ENCODE peak calls at places on chromosomes 11 and 22, in four cellular contexts. H is ovary, D is hepatocyte, A is lung. O is an unnamed sample. For H3K9me3, the result is how much of the 10 kb centered on the place peaks cover.

GRCh38 chr11:114039551-114039950 is 20.0 kb upstream of the ZBTB16 start:
- DNase-seq in A (no peak), D (no peak), H (no peak), O (no peak)

GRCh38 chr11:118610220-118610772 is 2.9 kb downstream of the PHLDB1 start:
- DNase-seq in H (peak), A (no peak), D (no peak), O (no peak)

GRCh38 chr11:6403539-6403938 is 13.3 kb downstream of the SMPD1 start:
- DNase-seq in H (no peak), D (no peak), A (no peak), O (no peak)

GRCh38 chr11:114181195-114181594 is 115.0 kb upstream of the NNMT start:
- DNase-seq in D (no peak), A (no peak), H (peak), O (no peak)

GRCh38 chr11:69380921-69381581 is 87.1 kb downstream of the MYEOV start:
- DNase-seq in H (peak), A (no peak), D (no peak), O (peak)

GRCh38 chr11:24375351-24375750 is 121.5 kb upstream of the LUZP2 start:
- DNase-seq in H (no peak), A (no peak), D (no peak), O (no peak)

GRCh38 chr11:11844272-11844671 is 2.5 kb downstream of the USP47 start:
- DNase-seq in H (no peak), A (no peak), D (no peak), O (no peak)

GRCh38 chr11:46736146-46736545 is 17.1 kb downstream of the F2 start:
- DNase-seq in A (no peak), H (no peak), D (no peak), O (no peak)

GRCh38 chr11:45511566-45511965 is 153.9 kb downstream of the CHST1 start:
- DNase-seq in D (no peak), H (no peak), A (no peak), O (no peak)

GRCh38 chr11:4181780-4182721 is 87.5 kb downstream of the RRM1 start:
- DNase-seq in H (peak), A (peak), D (peak), O (peak)

DNA sequence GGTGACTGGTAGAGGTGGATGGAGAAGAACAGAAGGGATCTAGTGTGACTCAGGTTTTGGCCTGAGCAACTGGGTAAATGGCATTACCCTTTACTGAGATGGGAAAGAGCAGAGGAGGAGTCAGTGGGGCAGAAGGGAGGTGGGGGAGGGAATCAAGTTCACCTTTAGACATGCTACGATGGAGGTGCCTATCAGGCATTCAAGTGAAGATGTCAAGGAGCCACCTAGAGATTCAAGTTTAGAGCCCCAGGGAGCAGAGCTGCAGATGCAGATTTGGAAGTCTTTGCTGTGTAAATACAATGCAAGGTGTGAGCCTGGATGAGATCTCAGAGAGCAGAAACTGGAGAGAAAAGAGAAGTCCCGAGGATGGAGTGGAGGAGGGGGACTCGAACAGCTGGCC is 979 bp upstream of the MOGAT2 start:
- DNase-seq in H (no peak), A (no peak), D (no peak), O (no peak)
- H3K9me3 ChIP-seq in H (under half), A (under half), D (under half), O (under half)

DNA sequence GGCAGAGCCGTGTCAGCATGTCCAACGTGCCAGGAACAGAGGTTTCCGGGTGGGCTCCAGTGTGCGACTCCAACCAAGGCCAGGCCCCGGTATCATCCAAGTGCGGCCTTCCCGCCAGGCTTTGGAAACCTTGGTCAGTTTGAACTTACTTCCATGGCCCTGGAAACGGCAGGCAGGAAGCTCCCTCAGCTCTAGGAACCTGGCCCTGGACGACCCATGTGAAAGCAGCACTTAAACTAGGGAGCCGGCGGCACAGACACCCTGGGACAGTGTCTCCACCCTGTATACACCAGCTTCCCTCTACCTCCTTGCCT is 65.2 kb downstream of the MYH9 start:
- DNase-seq in D (no peak), H (no peak), A (no peak), O (no peak)
- H3K27ac ChIP-seq in D (no peak), H (peak), A (peak), O (peak)

DNA sequence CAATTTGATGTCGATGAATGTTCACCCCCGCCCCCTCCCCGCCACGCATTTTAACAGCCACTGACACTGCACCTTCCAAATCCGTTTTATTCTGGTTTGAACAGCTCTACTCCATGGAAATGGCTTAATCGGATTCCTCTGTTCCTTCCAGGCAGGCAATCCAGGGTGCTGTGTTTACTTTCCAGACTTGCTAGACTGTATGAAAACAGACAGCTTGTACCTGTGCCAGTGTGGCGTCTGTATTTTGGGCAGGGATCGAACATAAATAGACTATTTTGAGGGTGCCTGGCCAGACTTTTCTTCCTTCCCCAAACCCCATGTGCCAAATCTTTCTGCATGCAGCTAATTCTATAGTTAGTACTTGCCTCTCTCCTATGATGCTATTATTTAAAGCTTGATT is 815.0 kb downstream of the BRD1 start:
- DNase-seq in A (no peak), D (no peak), H (no peak), O (no peak)
- H3K9me3 ChIP-seq in A (under half), D (under half), H (under half), O (under half)

DNA sequence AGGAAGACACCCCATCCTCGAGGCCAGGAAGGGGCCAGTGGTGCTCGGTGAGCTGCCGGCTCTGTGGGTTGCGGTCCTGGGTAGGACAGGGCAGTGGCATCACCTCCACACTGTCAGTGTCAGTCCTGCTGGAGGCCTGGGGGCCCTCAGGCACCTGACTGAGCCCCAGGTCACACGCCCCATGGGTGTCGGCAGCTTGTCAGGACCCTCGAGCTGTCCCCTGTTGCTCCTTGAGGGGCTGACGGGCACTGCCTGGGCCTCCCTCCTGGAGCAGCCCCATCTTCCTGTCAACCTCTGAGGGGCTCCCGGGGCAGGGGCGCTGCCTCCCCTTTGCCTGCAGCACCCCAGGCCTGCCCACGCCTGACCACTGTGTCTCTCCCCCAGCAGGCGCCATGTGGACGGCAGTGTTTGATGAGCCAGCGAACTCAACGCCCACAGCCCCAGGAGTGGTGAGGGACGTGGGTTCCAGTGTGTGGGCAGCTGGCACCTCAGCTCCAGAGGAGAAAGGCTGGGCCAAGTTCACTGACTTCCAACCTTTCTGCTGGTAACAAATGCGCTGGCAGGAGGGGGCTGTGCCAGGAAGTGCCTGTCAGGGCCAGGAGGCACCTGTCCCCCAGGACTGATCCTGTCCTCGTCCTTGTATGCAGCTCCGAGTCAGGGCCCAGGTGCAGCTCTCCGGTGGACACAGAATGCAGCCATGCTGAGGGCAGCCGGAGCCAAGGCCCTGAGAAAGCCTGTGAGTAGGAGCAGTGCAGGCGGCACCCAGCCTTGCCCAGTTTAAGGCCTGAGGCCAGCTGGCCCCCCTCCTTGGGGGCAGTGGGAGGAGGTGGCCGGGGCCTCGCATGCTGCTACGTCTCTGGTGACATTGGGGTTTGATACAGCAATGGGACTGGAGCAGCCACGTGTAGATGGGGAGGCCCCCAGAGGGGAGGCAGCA is 35.3 kb downstream of the SBF1 start:
- DNase-seq in H (no peak), D (no peak), A (no peak), O (peak)
- H3K27ac ChIP-seq in H (no peak), D (no peak), A (no peak), O (no peak)

GRCh38 chr22:16961477-16962186 is 46.4 kb downstream of the GAB4 start:
- DNase-seq in D (no peak), H (no peak), A (peak), O (no peak)

GRCh38 chr22:16960884-16961249 is 47.2 kb downstream of the GAB4 start:
- DNase-seq in A (peak), D (no peak), H (no peak), O (no peak)

GRCh38 chr22:16964366-16964765 is 43.7 kb downstream of the GAB4 start:
- DNase-seq in D (no peak), A (peak), H (no peak), O (no peak)

GRCh38 chr22:16963189-16963945 is 44.7 kb downstream of the GAB4 start:
- DNase-seq in H (no peak), D (no peak), A (peak), O (no peak)

DNA sequence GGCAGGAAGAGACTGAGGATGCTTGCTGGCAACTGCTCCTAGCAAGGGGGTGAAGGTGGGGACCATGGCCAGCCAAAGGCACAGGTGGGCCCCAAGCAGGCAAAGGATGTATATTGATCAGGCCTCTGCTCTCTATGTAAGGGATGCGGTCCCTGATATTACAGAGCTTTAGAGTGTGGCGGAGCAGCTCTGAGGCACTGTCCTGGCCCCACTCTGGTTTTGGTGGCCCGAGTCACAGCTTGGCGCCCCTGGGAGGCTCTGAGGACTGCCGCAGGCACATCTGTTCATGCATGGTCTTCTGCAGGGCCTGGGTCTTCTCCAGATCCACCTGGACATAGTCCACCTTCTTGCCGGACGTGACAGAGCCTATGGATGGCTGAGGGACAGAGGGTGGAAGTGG is 45.5 kb downstream of the GAB4 start:
- DNase-seq in D (no peak), H (no peak), A (peak), O (no peak)
- H3K9me3 ChIP-seq in D (under half), H (under half), A (under half), O (under half)

GRCh38 chr11:10600570-10601248 is 32.2 kb upstream of the LYVE1 start:
- DNase-seq in H (no peak), D (no peak), A (peak), O (no peak)
- H3K27ac ChIP-seq in H (no peak), D (peak), A (no peak), O (no peak)

GRCh38 chr22:50627452-50627913 is 469 bp downstream of the ARSA start:
- DNase-seq in A (no peak), H (no peak), D (no peak), O (peak)
- H3K9me3 ChIP-seq in A (under half), H (under half), D (under half), O (under half)

DNA sequence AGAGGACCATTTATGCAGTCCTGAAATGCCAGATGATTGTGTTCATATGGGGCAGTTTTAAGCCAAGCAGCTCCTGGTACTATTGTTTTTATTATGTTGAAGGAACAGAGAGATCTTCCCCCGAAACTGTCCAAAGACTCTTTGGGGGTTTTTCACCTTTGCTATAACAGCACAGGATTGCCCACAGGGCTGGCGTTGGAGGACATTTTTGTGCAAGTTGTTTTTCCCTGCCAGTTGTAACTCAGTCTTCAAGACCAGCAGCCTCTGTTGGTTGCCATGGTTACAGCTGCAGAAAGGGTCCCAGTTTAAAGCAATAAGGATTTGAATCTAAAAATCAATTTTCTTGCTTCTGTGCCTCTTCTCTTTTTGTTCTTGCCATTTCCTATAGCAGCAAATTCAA is 45.4 kb upstream of the YWHAH start:
- DNase-seq in D (no peak), A (no peak), H (no peak), O (no peak)
- H3K27ac ChIP-seq in D (peak), A (no peak), H (no peak), O (no peak)

GRCh38 chr22:49380828-49381114 is 446.9 kb downstream of the BRD1 start:
- DNase-seq in A (no peak), D (no peak), H (no peak), O (no peak)

GRCh38 chr22:49377306-49377705 is 450.4 kb downstream of the BRD1 start:
- DNase-seq in D (no peak), H (no peak), A (peak), O (no peak)

GRCh38 chr22:49382451-49382735 is 445.3 kb downstream of the BRD1 start:
- DNase-seq in A (peak), D (no peak), H (no peak), O (no peak)

GRCh38 chr22:49380095-49380827 is 447.4 kb downstream of the BRD1 start:
- DNase-seq in H (no peak), D (no peak), A (peak), O (no peak)

GRCh38 chr22:49381595-49382450 is 445.9 kb downstream of the BRD1 start:
- DNase-seq in D (no peak), A (peak), H (no peak), O (no peak)
- H3K9me3 ChIP-seq in D (under half), A (under half), H (under half), O (under half)

DNA sequence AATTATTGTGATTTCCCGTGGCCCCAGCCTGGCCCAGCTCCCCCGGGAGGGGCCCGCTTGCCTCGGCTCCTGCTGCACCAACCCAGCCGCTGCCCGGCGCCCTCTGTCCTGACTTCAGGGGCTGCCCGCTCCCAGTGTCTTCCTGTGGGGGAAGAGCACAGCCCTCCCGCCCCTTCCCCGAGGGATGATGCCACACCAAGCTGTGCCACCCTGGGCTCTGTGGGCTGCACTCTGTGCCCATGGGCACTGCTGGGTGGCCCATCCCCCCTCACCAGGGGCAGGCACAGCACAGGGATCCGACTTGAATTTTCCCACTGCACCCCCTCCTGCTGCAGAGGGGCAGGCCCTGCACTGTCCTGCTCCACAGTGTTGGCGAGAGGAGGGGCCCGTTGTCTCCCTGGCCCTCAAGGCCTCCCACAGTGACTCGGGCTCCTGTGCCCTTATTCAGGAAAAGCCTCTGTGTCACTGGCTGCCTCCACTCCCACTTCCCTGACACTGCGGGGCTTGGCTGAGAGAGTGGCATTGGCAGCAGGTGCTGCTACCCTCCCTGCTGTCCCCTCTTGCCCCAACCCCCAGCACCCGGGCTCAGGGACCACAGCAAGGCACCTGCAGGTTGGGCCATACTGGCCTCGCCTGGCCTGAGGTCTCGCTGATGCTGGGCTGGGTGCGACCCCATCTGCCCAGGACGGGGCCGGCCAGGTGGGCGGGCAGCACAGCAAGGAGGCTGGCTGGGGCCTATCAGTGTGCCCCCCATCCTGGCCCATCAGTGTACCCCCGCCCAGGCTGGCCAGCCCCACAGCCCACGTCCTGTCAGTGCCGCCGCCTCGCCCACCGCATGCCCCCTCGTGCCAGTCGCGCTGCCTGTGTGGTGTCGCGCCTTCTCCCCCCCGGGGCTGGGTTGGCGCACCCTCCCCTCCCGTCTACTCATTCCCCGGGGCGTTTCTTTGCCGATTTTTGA is 3.3 kb upstream of the ANKRD13D start:
- DNase-seq in H (no peak), A (no peak), D (no peak), O (no peak)
- H3K27ac ChIP-seq in H (no peak), A (no peak), D (no peak), O (peak)